ENCODE peak calls at places on chromosome 9, in eight cellular contexts. T is posterior vena cava; U is naive thymus-derived CD8-positive, alpha-beta T cell; Z is fibroblast of pulmonary artery; R is T-helper 1 cell; O is body of pancreas; X is Peyer's patch; C is choroid plexus epithelial cell. E is an unnamed sample.

GRCh38 chr9:130265431-130266235 is at the start of gene HMCN2:
- DNase-seq in T (peak; percentile 92), U (no peak), Z (no peak), R (no peak), O (no peak), X (no peak), C (peak; percentile 9), E (no peak)

GRCh38 chr9:136915632-136916329 is 28.8 kb downstream of the FBXW5 start:
- DNase-seq in T (no peak), U (no peak), Z (no peak), R (no peak), O (no peak), X (no peak), C (no peak), E (no peak)

GRCh38 chr9:12776775-12777055 is 1.9 kb downstream of the LURAP1L start:
- DNase-seq in T (no peak), U (no peak), Z (peak; percentile 52), R (no peak), O (no peak), X (no peak), C (peak; percentile 78), E (no peak)

GRCh38 chr9:134525841-134526797 is 115.5 kb upstream of the COL5A1 start:
- DNase-seq in T (peak; percentile 88), U (no peak), Z (peak; percentile 52), R (no peak), O (no peak), X (peak; percentile 49), C (no peak), E (no peak)

GRCh38 chr9:86407022-86407421 is 52.8 kb upstream of the TUT7 start:
- DNase-seq in T (no peak), U (no peak), Z (peak; percentile 55), R (no peak), O (peak; percentile 86), X (no peak), C (peak; percentile 79), E (no peak)

GRCh38 chr9:89497978-89498844 is at the start of gene SEMA4D:
- DNase-seq in T (peak; percentile 82), U (peak; percentile 45), Z (peak; percentile 22), R (peak; percentile 50), O (peak; percentile 74), X (peak; percentile 71), C (peak; percentile 22), E (peak; percentile 90)

GRCh38 chr9:125374443-125375309 is 113.0 kb downstream of the GAPVD1 start:
- DNase-seq in T (peak; percentile 88), U (peak; percentile 46), Z (peak; percentile 78), R (peak; percentile 33), O (peak; percentile 66), X (peak; percentile 64), C (peak; percentile 82), E (peak; percentile 83)

GRCh38 chr9:4553951-4554381 is 63.7 kb downstream of the SLC1A1 start:
- DNase-seq in T (no peak), U (no peak), Z (peak; percentile 47), R (no peak), O (no peak), X (no peak), C (peak; percentile 41), E (no peak)